ENCODE peak calls at places on chromosomes 11 and 22, in four cellular contexts. K, I, Q and B are unnamed samples. For H3K9me3, the result is how much of the 10 kb centered on the place peaks cover.

GRCh38 chr11:292211-293121 is 3.5 kb downstream of the PGGHG start:
- DNase-seq in K (no peak), I (no peak), Q (no peak), B (no peak)

GRCh38 chr11:7072401-7073028 is 16.3 kb upstream of the RBMXL2 start:
- DNase-seq in K (no peak), I (no peak), Q (no peak), B (peak)

GRCh38 chr11:130726234-130726559 is 190.1 kb downstream of the SNX19 start:
- DNase-seq in K (no peak), I (no peak), Q (no peak), B (no peak)

GRCh38 chr11:45859661-45860140 is 12.4 kb downstream of the CRY2 start:
- DNase-seq in K (no peak), I (peak), Q (peak), B (no peak)

GRCh38 chr11:132844956-132845355 is 687.3 kb downstream of the OPCML start:
- DNase-seq in K (no peak), I (no peak), Q (no peak), B (no peak)

GRCh38 chr11:105298630-105299029 is 159.1 kb upstream of the CARD18 start:
- DNase-seq in K (no peak), I (no peak), Q (no peak), B (no peak)

GRCh38 chr11:26144309-26144690 is 187.6 kb upstream of the ANO3 start:
- DNase-seq in K (no peak), I (no peak), Q (no peak), B (no peak)

GRCh38 chr11:10478066-10478465 is 23.0 kb downstream of the AMPD3 start:
- DNase-seq in K (no peak), I (no peak), Q (no peak), B (no peak)

GRCh38 chr22:27628891-27629631 is 172.5 kb downstream of the MN1 start:
- DNase-seq in K (no peak), I (no peak), Q (no peak), B (no peak)

GRCh38 chr22:43208703-43209522 is 22.0 kb upstream of the TTLL12 start:
- DNase-seq in K (no peak), I (no peak), Q (no peak), B (no peak)

GRCh38 chr11:106086850-106087249 is 9.4 kb downstream of the AASDHPPT start:
- DNase-seq in K (no peak), I (no peak), Q (no peak), B (no peak)

GRCh38 chr11:12239396-12240298 is 129.3 kb downstream of the MICAL2 start:
- DNase-seq in K (no peak), I (no peak), Q (peak), B (peak)

GRCh38 chr22:30998329-30998728 is 29.3 kb downstream of the TUG1 start:
- DNase-seq in K (peak), I (no peak), Q (no peak), B (no peak)

GRCh38 chr11:64331569-64332371 is 8.2 kb upstream of the CCDC88B start:
- DNase-seq in K (peak), I (no peak), Q (peak), B (peak)

GRCh38 chr22:45996241-45997076 is 19.5 kb upstream of the WNT7B start:
- DNase-seq in K (no peak), I (no peak), Q (no peak), B (no peak)

GRCh38 chr11:58622344-58622743 is at the start of gene CNTF:
- DNase-seq in K (no peak), I (no peak), Q (no peak), B (no peak)

GRCh38 chr22:31625257-31625640 is 36.8 kb downstream of the PISD start:
- DNase-seq in K (no peak), I (no peak), Q (no peak), B (no peak)

GRCh38 chr11:911031-911889 is 650 bp upstream of the CHID1 start:
- DNase-seq in K (peak), I (peak), Q (peak), B (peak)

GRCh38 chr11:3107608-3108182 is 50.5 kb upstream of the CARS1 start:
- DNase-seq in K (no peak), I (no peak), Q (peak), B (no peak)

GRCh38 chr22:30591191-30591587 is 521 bp downstream of the PES1 start:
- DNase-seq in K (peak), I (no peak), Q (no peak), B (peak)

GRCh38 chr22:27687984-27688545 is 113.5 kb downstream of the MN1 start:
- DNase-seq in K (no peak), I (no peak), Q (no peak), B (no peak)

GRCh38 chr11:120714448-120714847 is 202.9 kb downstream of the GRIK4 start:
- DNase-seq in K (no peak), I (no peak), Q (no peak), B (no peak)

GRCh38 chr11:26698224-26698623 is 23.6 kb downstream of the SLC5A12 start:
- DNase-seq in K (no peak), I (no peak), Q (no peak), B (no peak)

GRCh38 chr11:117419136-117419914 is 91.7 kb downstream of the CEP164 start:
- DNase-seq in K (no peak), I (no peak), Q (no peak), B (no peak)

GRCh38 chr11:21931436-21932101 is 261.3 kb upstream of the ANO5 start:
- DNase-seq in K (no peak), I (no peak), Q (no peak), B (no peak)

GRCh38 chr11:105177658-105178057 is 38.1 kb upstream of the CARD18 start:
- DNase-seq in K (no peak), I (no peak), Q (no peak), B (no peak)

GRCh38 chr11:125317416-125317815 is 152.9 kb downstream of the PKNOX2 start:
- DNase-seq in K (no peak), I (no peak), Q (no peak), B (no peak)

GRCh38 chr11:126339866-126340434 is 15.5 kb upstream of the ST3GAL4 start:
- DNase-seq in K (no peak), I (no peak), Q (peak), B (no peak)

GRCh38 chr22:31260474-31260856 is 31.8 kb downstream of the PIK3IP1 start:
- DNase-seq in K (no peak), I (no peak), Q (no peak), B (no peak)

GRCh38 chr11:2481253-2481652 is 36.4 kb downstream of the KCNQ1 start:
- DNase-seq in K (no peak), I (no peak), Q (no peak), B (no peak)

GRCh38 chr11:86571273-86571948 is 101.0 kb downstream of the ME3 start:
- DNase-seq in K (peak), I (no peak), Q (no peak), B (no peak)

GRCh38 chr11:14764899-14765527 is 121.4 kb downstream of the PDE3B start:
- DNase-seq in K (no peak), I (no peak), Q (no peak), B (peak)

GRCh38 chr11:70619591-70619990 is 221.3 kb downstream of the CTTN start:
- DNase-seq in K (no peak), I (no peak), Q (no peak), B (no peak)

GRCh38 chr11:94546886-94547285 is 3.2 kb downstream of the FUT4 start:
- DNase-seq in K (peak), I (no peak), Q (no peak), B (no peak)

DNA sequence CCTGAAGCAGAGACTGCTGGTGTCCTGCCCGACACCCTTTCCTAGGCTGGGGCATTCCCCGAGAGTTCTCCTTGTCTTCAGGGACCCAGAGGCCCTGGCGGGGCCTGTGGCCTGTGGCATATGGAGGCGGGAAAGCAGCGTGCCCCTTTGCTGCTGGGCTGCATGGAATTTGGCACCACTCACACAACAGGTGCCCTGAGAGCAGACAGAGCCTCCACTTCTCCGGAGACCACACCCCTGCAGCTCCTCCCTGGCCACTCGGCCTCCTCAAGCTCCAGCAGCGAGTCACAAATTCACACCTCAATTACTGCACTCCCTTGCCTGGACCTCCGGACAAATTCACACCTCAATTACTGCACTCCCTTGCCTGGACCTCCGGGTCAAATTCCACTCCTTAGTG is 1375.2 kb downstream of the TBC1D22A start:
- DNase-seq in K (no peak), I (no peak), Q (no peak), B (no peak)
- H3K9me3 ChIP-seq in K (under half), I (under half), Q (under half), B (under half)

DNA sequence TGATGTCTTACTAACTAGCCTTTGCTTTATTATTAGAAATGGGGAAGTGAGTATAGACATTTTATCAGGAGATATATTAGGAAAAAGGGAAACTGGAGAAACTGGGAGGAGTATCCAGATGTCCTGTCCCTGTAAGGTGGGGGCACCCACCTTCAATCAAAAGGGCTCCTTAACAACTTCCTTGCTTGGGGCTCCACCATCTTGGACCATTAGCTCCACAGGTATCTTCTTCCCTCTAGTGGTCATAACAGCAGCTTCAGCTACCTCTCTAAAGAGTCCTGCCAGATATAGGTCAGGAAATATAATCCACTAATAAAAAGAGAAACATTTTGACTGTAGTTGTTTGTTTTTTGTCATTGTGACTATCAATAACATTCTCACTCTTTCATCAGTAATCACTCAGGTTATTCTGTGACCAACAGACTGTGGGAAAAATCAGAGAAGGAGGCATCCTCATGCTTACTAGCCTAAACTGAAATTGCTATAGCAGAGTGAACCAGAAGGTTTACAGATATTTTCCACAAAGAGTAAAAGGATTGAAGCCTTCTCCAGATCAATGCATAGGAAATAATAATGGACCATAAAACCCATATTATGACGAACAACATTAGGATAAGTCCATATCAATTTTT is 10.4 kb downstream of the OR51B4 start:
- DNase-seq in K (peak), I (no peak), Q (no peak), B (peak)
- H3K9me3 ChIP-seq in K (under half), I (under half), Q (under half), B (under half)

GRCh38 chr11:115887316-115887715 is 383.1 kb upstream of the CADM1 start:
- DNase-seq in K (no peak), I (no peak), Q (no peak), B (no peak)
- H3K9me3 ChIP-seq in K (under half), I (under half), Q (under half), B (under half)

DNA sequence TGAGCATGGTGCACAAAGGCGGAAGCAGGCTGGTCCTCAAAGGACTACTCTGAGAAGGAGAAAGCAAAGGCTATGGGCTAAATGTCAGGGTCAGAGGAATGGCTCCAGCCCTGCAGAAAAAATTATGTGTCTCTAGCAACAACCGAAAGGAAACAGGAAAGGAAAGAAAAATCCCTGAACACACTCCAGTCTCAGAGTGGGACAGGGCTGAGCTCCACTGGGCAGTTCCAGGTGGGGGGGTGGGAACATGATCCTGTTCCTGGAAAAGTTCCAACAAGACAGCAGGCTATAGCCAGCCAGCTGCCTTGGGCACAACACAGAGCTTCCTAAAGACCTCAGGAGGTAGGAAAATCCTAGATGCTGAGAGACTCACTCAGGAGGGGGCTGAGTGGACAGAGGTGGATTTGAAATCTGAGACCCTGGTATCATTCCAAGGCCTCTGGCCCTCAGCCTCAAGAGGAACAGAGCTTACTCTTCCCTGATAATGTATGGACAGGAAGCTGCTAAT is 1088.2 kb downstream of the TBC1D22A start:
- DNase-seq in K (no peak), I (no peak), Q (no peak), B (no peak)
- H3K9me3 ChIP-seq in K (under half), I (under half), Q (under half), B (under half)

DNA sequence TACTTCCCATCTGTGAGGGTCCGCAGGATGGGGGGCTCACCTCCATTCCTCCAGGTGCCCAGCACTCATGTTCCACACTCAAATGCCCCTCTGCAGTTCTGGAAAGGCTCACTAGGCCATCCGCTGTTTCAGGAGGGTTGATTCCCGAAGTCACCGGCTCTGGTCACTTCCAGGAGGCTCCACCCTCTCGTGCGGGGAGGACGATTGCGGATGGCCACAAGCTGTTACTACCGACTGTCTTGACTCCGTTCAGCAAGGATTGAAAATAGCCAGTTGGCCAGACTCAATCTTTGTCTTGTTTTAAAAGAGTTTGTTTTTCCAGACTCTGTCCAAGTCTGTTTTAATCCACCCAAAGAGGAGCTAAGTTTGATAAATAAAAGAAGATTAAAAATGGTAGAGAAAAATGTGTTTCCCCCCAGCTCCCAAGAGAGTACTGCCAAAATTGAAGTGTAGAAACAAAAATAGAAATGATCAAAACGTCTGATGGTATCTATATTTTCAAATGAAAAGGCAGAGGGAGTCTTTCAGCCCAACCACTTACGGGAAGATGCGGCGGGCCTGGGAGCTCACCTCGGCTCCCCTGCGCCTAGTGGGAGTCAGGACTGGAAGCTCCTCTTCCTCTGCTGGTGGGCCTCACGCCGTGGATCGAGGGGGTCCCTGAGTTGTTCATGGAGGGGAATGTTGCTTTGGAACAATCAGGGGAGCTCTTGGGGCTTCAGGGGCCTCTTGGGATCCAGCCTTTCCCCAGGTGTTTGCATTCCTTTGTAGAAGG is 1280.8 kb downstream of the BRD1 start:
- DNase-seq in K (no peak), I (no peak), Q (no peak), B (no peak)
- H3K9me3 ChIP-seq in K (under half), I (under half), Q (under half), B (under half)

GRCh38 chr22:33382427-33382826 is 324.2 kb upstream of the SYN3 start:
- DNase-seq in K (no peak), I (no peak), Q (no peak), B (no peak)
- H3K9me3 ChIP-seq in K (under half), I (under half), Q (under half), B (under half)